ENCODE peak calls at places on chromosomes 2 and 18, in six cellular contexts. One of them, this sample, is unnamed.

GRCh38 chr2:227407601-227408089 is 19.9 kb upstream of the SCYGR1 start:
- DNase-seq in effector memory CD8-positive, alpha-beta T cell: no peak
- DNase-seq in colonic mucosa: no peak
- DNase-seq in epithelial cell of esophagus: peak; percentile 79
- DNase-seq in BJ: no peak
- DNase-seq in heart right ventricle: peak; percentile 24
- DNase-seq in this sample: no peak

GRCh38 chr18:21191596-21192307 is 50.3 kb upstream of the GREB1L start:
- DNase-seq in colonic mucosa: peak; percentile 49
- DNase-seq in epithelial cell of esophagus: peak; percentile 75
- DNase-seq in effector memory CD8-positive, alpha-beta T cell: no peak
- DNase-seq in BJ: no peak
- DNase-seq in heart right ventricle: peak; percentile 20
- DNase-seq in this sample: peak; percentile 15

GRCh38 chr2:172234716-172235661 is 132.3 kb upstream of the DLX2 start:
- DNase-seq in heart right ventricle: peak; percentile 13
- DNase-seq in BJ: no peak
- DNase-seq in effector memory CD8-positive, alpha-beta T cell: no peak
- DNase-seq in colonic mucosa: peak; percentile 75
- DNase-seq in epithelial cell of esophagus: no peak
- DNase-seq in this sample: peak; percentile 44

GRCh38 chr2:134919360-134920210 is 963 bp downstream of the CCNT2 start:
- DNase-seq in effector memory CD8-positive, alpha-beta T cell: peak; percentile 24
- DNase-seq in epithelial cell of esophagus: peak; percentile 40
- DNase-seq in colonic mucosa: peak; percentile 60
- DNase-seq in heart right ventricle: peak; percentile 38
- DNase-seq in BJ: no peak
- DNase-seq in this sample: no peak

GRCh38 chr18:22902093-22902492 is 31.0 kb upstream of the RBBP8 start:
- DNase-seq in BJ: no peak
- DNase-seq in effector memory CD8-positive, alpha-beta T cell: no peak
- DNase-seq in heart right ventricle: no peak
- DNase-seq in epithelial cell of esophagus: no peak
- DNase-seq in colonic mucosa: no peak
- DNase-seq in this sample: no peak

GRCh38 chr2:28251337-28251736 is 141.3 kb upstream of the FOSL2 start:
- DNase-seq in BJ: no peak
- DNase-seq in heart right ventricle: no peak
- DNase-seq in colonic mucosa: no peak
- DNase-seq in effector memory CD8-positive, alpha-beta T cell: no peak
- DNase-seq in epithelial cell of esophagus: no peak
- DNase-seq in this sample: no peak

GRCh38 chr2:218812861-218813260 is 18.7 kb downstream of the PRKAG3 start:
- DNase-seq in colonic mucosa: no peak
- DNase-seq in BJ: no peak
- DNase-seq in epithelial cell of esophagus: no peak
- DNase-seq in heart right ventricle: no peak
- DNase-seq in effector memory CD8-positive, alpha-beta T cell: no peak
- DNase-seq in this sample: no peak

GRCh38 chr2:71379086-71379485 is 47.5 kb downstream of the ZNF638 start:
- DNase-seq in colonic mucosa: no peak
- DNase-seq in BJ: peak; percentile 55
- DNase-seq in epithelial cell of esophagus: peak; percentile 67
- DNase-seq in heart right ventricle: no peak
- DNase-seq in effector memory CD8-positive, alpha-beta T cell: no peak
- DNase-seq in this sample: no peak

GRCh38 chr18:32368170-32368569 is 102.5 kb downstream of the GAREM1 start:
- DNase-seq in epithelial cell of esophagus: peak; percentile 76
- DNase-seq in colonic mucosa: no peak
- DNase-seq in heart right ventricle: no peak
- DNase-seq in BJ: no peak
- DNase-seq in effector memory CD8-positive, alpha-beta T cell: no peak
- DNase-seq in this sample: no peak

GRCh38 chr2:28648147-28648546 is 103.5 kb upstream of the PPP1CB start:
- DNase-seq in epithelial cell of esophagus: no peak
- DNase-seq in heart right ventricle: no peak
- DNase-seq in effector memory CD8-positive, alpha-beta T cell: no peak
- DNase-seq in BJ: no peak
- DNase-seq in colonic mucosa: no peak
- DNase-seq in this sample: no peak

GRCh38 chr2:207416936-207417718 is 112.6 kb upstream of the CREB1 start:
- DNase-seq in epithelial cell of esophagus: peak; percentile 11
- DNase-seq in heart right ventricle: no peak
- DNase-seq in effector memory CD8-positive, alpha-beta T cell: no peak
- DNase-seq in colonic mucosa: no peak
- DNase-seq in BJ: no peak
- DNase-seq in this sample: no peak

GRCh38 chr18:56836173-56836572 is 185.0 kb downstream of the WDR7 start:
- DNase-seq in epithelial cell of esophagus: no peak
- DNase-seq in heart right ventricle: no peak
- DNase-seq in BJ: no peak
- DNase-seq in colonic mucosa: no peak
- DNase-seq in effector memory CD8-positive, alpha-beta T cell: no peak
- DNase-seq in this sample: no peak

GRCh38 chr18:6624729-6625308 is 104.7 kb upstream of the ARHGAP28 start:
- DNase-seq in epithelial cell of esophagus: no peak
- DNase-seq in BJ: peak; percentile 40
- DNase-seq in effector memory CD8-positive, alpha-beta T cell: no peak
- DNase-seq in heart right ventricle: no peak
- DNase-seq in colonic mucosa: no peak
- DNase-seq in this sample: no peak

GRCh38 chr2:227617316-227618250 is at the start of gene SCYGR4:
- DNase-seq in epithelial cell of esophagus: no peak
- DNase-seq in colonic mucosa: no peak
- DNase-seq in BJ: no peak
- DNase-seq in effector memory CD8-positive, alpha-beta T cell: no peak
- DNase-seq in heart right ventricle: no peak
- DNase-seq in this sample: no peak

GRCh38 chr2:62344472-62344871 is 148.6 kb downstream of the B3GNT2 start:
- DNase-seq in colonic mucosa: no peak
- DNase-seq in BJ: no peak
- DNase-seq in effector memory CD8-positive, alpha-beta T cell: no peak
- DNase-seq in epithelial cell of esophagus: peak; percentile 95
- DNase-seq in heart right ventricle: no peak
- DNase-seq in this sample: no peak

GRCh38 chr2:94995516-94995915 is 30.0 kb upstream of the MAL start:
- DNase-seq in BJ: no peak
- DNase-seq in colonic mucosa: no peak
- DNase-seq in epithelial cell of esophagus: no peak
- DNase-seq in heart right ventricle: no peak
- DNase-seq in effector memory CD8-positive, alpha-beta T cell: no peak
- DNase-seq in this sample: no peak

GRCh38 chr18:8811115-8811514 is 105.8 kb downstream of the MTCL1 start:
- DNase-seq in effector memory CD8-positive, alpha-beta T cell: no peak
- DNase-seq in heart right ventricle: no peak
- DNase-seq in epithelial cell of esophagus: peak; percentile 63
- DNase-seq in colonic mucosa: no peak
- DNase-seq in BJ: no peak
- DNase-seq in this sample: no peak

GRCh38 chr2:152098798-152099654 is at the start of gene CACNB4:
- DNase-seq in epithelial cell of esophagus: peak; percentile 3
- DNase-seq in BJ: no peak
- DNase-seq in heart right ventricle: peak; percentile 4
- DNase-seq in effector memory CD8-positive, alpha-beta T cell: no peak
- DNase-seq in colonic mucosa: peak; percentile 20
- DNase-seq in this sample: peak; percentile 50

GRCh38 chr2:24820598-24821432 is 27.6 kb downstream of the CENPO start:
- DNase-seq in heart right ventricle: no peak
- DNase-seq in colonic mucosa: peak; percentile 16
- DNase-seq in epithelial cell of esophagus: no peak
- DNase-seq in BJ: no peak
- DNase-seq in effector memory CD8-positive, alpha-beta T cell: no peak
- DNase-seq in this sample: no peak

GRCh38 chr2:20561703-20562454 is 89.0 kb downstream of the HS1BP3 start:
- DNase-seq in BJ: peak; percentile 28
- DNase-seq in heart right ventricle: no peak
- DNase-seq in colonic mucosa: no peak
- DNase-seq in effector memory CD8-positive, alpha-beta T cell: no peak
- DNase-seq in epithelial cell of esophagus: peak; percentile 76
- DNase-seq in this sample: no peak

GRCh38 chr2:187360286-187360685 is 87.8 kb downstream of the CALCRL start:
- DNase-seq in heart right ventricle: no peak
- DNase-seq in epithelial cell of esophagus: peak; percentile 88
- DNase-seq in BJ: no peak
- DNase-seq in effector memory CD8-positive, alpha-beta T cell: no peak
- DNase-seq in colonic mucosa: no peak
- DNase-seq in this sample: no peak